ENCODE peak calls at places on chromosomes 12 and 14, in nine cellular contexts. T is kidney epithelial cell, A is neural crest cell, H is thoracic aorta, V is RPMI8226, I is frontal cortex, X is astrocyte of the hippocampus, N is coronary artery, R is LoVo. G is an unnamed sample.

GRCh38 chr12:48336564-48336963 is 14.2 kb downstream of the ZNF641 start:
- DNase-seq in T (no peak), A (no peak), H (no peak), V (no peak), I (no peak), X (no peak), N (no peak), R (no peak), G (no peak)

GRCh38 chr12:645563-646071 is 17.6 kb downstream of the NINJ2 start:
- DNase-seq in T (no peak), A (no peak), H (no peak), V (no peak), I (no peak), X (peak; percentile 29), N (no peak), R (no peak), G (no peak)

GRCh38 chr12:89064780-89065179 is 287.5 kb downstream of the DUSP6 start:
- DNase-seq in T (peak; percentile 71), A (no peak), H (no peak), V (no peak), I (no peak), X (peak; percentile 20), N (no peak), R (no peak), G (no peak)

GRCh38 chr14:99507860-99508640 is 26.8 kb downstream of the CCNK start:
- DNase-seq in T (no peak), A (no peak), H (no peak), V (no peak), I (no peak), X (no peak), N (no peak), R (no peak), G (no peak)

GRCh38 chr12:12357697-12358476 is 1.0 kb downstream of the BORCS5 start:
- DNase-seq in T (no peak), A (no peak), H (no peak), V (peak; percentile 29), I (no peak), X (peak; percentile 69), N (no peak), R (no peak), G (no peak)

GRCh38 chr12:12081836-12082497 is 11.2 kb downstream of the BCL2L14 start:
- DNase-seq in T (no peak), A (no peak), H (no peak), V (peak; percentile 38), I (peak; percentile 70), X (peak; percentile 41), N (no peak), R (peak; percentile 74), G (no peak)

GRCh38 chr12:108306014-108306501 is 33.1 kb downstream of the CMKLR1 start:
- DNase-seq in T (peak; percentile 56), A (no peak), H (peak; percentile 33), V (no peak), I (peak; percentile 31), X (peak; percentile 37), N (no peak), R (no peak), G (peak; percentile 36)

GRCh38 chr12:15613981-15614380 is 175.2 kb downstream of the EPS8 start:
- DNase-seq in T (no peak), A (no peak), H (no peak), V (no peak), I (no peak), X (no peak), N (no peak), R (no peak), G (no peak)

GRCh38 chr12:114812858-114813761 is 129.1 kb upstream of the TBX3 start:
- DNase-seq in T (no peak), A (no peak), H (no peak), V (no peak), I (peak; percentile 26), X (peak; percentile 18), N (no peak), R (peak; percentile 18), G (no peak)

GRCh38 chr12:120039711-120040110 is 50.7 kb downstream of the BICDL1 start:
- DNase-seq in T (no peak), A (no peak), H (no peak), V (no peak), I (no peak), X (no peak), N (no peak), R (no peak), G (no peak)

GRCh38 chr14:102931580-102932285 is 9.3 kb downstream of the AMN start:
- DNase-seq in T (no peak), A (no peak), H (no peak), V (no peak), I (no peak), X (no peak), N (peak; percentile 70), R (no peak), G (no peak)

GRCh38 chr14:91116913-91117588 is 3.2 kb downstream of the DGLUCY start:
- DNase-seq in T (no peak), A (no peak), H (no peak), V (no peak), I (no peak), X (no peak), N (no peak), R (no peak), G (no peak)

GRCh38 chr12:5650804-5651461 is 219.0 kb downstream of the NTF3 start:
- DNase-seq in T (no peak), A (no peak), H (no peak), V (no peak), I (no peak), X (no peak), N (no peak), R (no peak), G (no peak)

GRCh38 chr12:131061041-131061806 is 107.5 kb downstream of the ADGRD1 start:
- DNase-seq in T (no peak), A (no peak), H (no peak), V (no peak), I (no peak), X (no peak), N (peak; percentile 62), R (no peak), G (no peak)

GRCh38 chr12:116222358-116222757 is 55.1 kb downstream of the MED13L start:
- DNase-seq in T (peak; percentile 66), A (no peak), H (peak; percentile 66), V (peak; percentile 41), I (no peak), X (peak; percentile 93), N (no peak), R (peak; percentile 64), G (peak; percentile 63)

GRCh38 chr14:105102893-105103292 is 37.7 kb upstream of the GPR132 start:
- DNase-seq in T (no peak), A (no peak), H (no peak), V (no peak), I (no peak), X (no peak), N (no peak), R (no peak), G (no peak)

GRCh38 chr14:100392266-100392850 is 69.2 kb downstream of the SLC25A47 start:
- DNase-seq in T (no peak), A (no peak), H (no peak), V (no peak), I (no peak), X (no peak), N (no peak), R (no peak), G (no peak)

GRCh38 chr14:20904393-20905029 is 13.3 kb downstream of the RNASE3 start:
- DNase-seq in T (no peak), A (peak; percentile 6), H (no peak), V (no peak), I (no peak), X (no peak), N (no peak), R (no peak), G (no peak)

GRCh38 chr14:60681271-60681670 is 32.0 kb upstream of the SIX1 start:
- DNase-seq in T (no peak), A (no peak), H (no peak), V (no peak), I (no peak), X (no peak), N (no peak), R (no peak), G (no peak)

GRCh38 chr14:57275023-57275664 is 6.4 kb downstream of the AP5M1 start:
- DNase-seq in T (no peak), A (no peak), H (no peak), V (no peak), I (no peak), X (no peak), N (no peak), R (no peak), G (peak; percentile 13)

GRCh38 chr12:89468648-89469326 is 55.8 kb downstream of the GALNT4 start:
- DNase-seq in T (no peak), A (no peak), H (no peak), V (no peak), I (no peak), X (no peak), N (no peak), R (no peak), G (no peak)

GRCh38 chr12:7729683-7730195 is 17.4 kb downstream of the CLEC4C start:
- DNase-seq in T (no peak), A (no peak), H (no peak), V (no peak), I (no peak), X (no peak), N (no peak), R (no peak), G (no peak)

GRCh38 chr14:105591052-105591451 is 64.7 kb downstream of the TMEM121 start:
- DNase-seq in T (no peak), A (no peak), H (no peak), V (peak; percentile 28), I (no peak), X (no peak), N (peak; percentile 45), R (no peak), G (no peak)

GRCh38 chr14:71754422-71755095 is 177.7 kb upstream of the RGS6 start:
- DNase-seq in T (no peak), A (no peak), H (no peak), V (no peak), I (no peak), X (no peak), N (no peak), R (no peak), G (no peak)

G was measured in non-pigmented ciliary epithelial cell.